ENCODE peak calls at places on chromosomes 13 and 19, in nine cellular contexts. One of them, this sample, is unnamed.

GRCh38 chr19:54229146-54229545 is 6.3 kb upstream of the LILRB3 start:
- DNase-seq in SK-N-SH: no peak
- DNase-seq in K562: no peak
- DNase-seq in GM12878: no peak
- DNase-seq in A549: no peak
- DNase-seq in HepG2: no peak
- DNase-seq in GM23338: no peak
- DNase-seq in HCT116: no peak
- DNase-seq in HL-60: no peak
- DNase-seq in this sample: no peak

GRCh38 chr13:52383362-52383761 is 22.6 kb downstream of the THSD1 start:
- DNase-seq in GM12878: no peak
- DNase-seq in A549: no peak
- DNase-seq in HL-60: no peak
- DNase-seq in HepG2: no peak
- DNase-seq in SK-N-SH: no peak
- DNase-seq in K562: no peak
- DNase-seq in HCT116: no peak
- DNase-seq in GM23338: no peak
- DNase-seq in this sample: no peak

GRCh38 chr19:1690570-1691307 is 38.3 kb upstream of the TCF3 start:
- DNase-seq in GM12878: no peak
- DNase-seq in K562: peak; percentile 91
- DNase-seq in HCT116: no peak
- DNase-seq in SK-N-SH: peak; percentile 90
- DNase-seq in A549: no peak
- DNase-seq in HL-60: peak; percentile 32
- DNase-seq in HepG2: no peak
- DNase-seq in GM23338: peak; percentile 90
- DNase-seq in this sample: no peak

GRCh38 chr13:41780736-41781708 is 179.9 kb downstream of the VWA8 start:
- DNase-seq in A549: peak; percentile 19
- DNase-seq in HepG2: no peak
- DNase-seq in HL-60: no peak
- DNase-seq in GM23338: no peak
- DNase-seq in HCT116: no peak
- DNase-seq in K562: no peak
- DNase-seq in GM12878: no peak
- DNase-seq in SK-N-SH: no peak
- DNase-seq in this sample: no peak

GRCh38 chr19:37519890-37520289 is 13.2 kb downstream of the ZNF793 start:
- DNase-seq in HepG2: no peak
- DNase-seq in GM12878: no peak
- DNase-seq in GM23338: no peak
- DNase-seq in A549: no peak
- DNase-seq in HCT116: no peak
- DNase-seq in HL-60: no peak
- DNase-seq in SK-N-SH: no peak
- DNase-seq in K562: no peak
- DNase-seq in this sample: no peak

GRCh38 chr19:49141352-49141751 is 13.8 kb downstream of the HRC start:
- DNase-seq in HCT116: no peak
- DNase-seq in GM12878: no peak
- DNase-seq in HL-60: no peak
- DNase-seq in HepG2: no peak
- DNase-seq in K562: no peak
- DNase-seq in A549: no peak
- DNase-seq in GM23338: no peak
- DNase-seq in SK-N-SH: no peak
- DNase-seq in this sample: no peak

GRCh38 chr19:17671906-17672305 is 16.2 kb downstream of the UNC13A start:
- DNase-seq in SK-N-SH: peak; percentile 73
- DNase-seq in K562: peak; percentile 79
- DNase-seq in GM12878: no peak
- DNase-seq in HepG2: peak; percentile 24
- DNase-seq in HCT116: peak; percentile 68
- DNase-seq in HL-60: no peak
- DNase-seq in GM23338: peak; percentile 87
- DNase-seq in A549: peak; percentile 76
- DNase-seq in this sample: no peak

GRCh38 chr19:47221080-47221841 is 9.7 kb downstream of the BBC3 start:
- DNase-seq in A549: no peak
- DNase-seq in HepG2: no peak
- DNase-seq in HCT116: no peak
- DNase-seq in SK-N-SH: peak; percentile 22
- DNase-seq in GM12878: no peak
- DNase-seq in HL-60: no peak
- DNase-seq in GM23338: no peak
- DNase-seq in K562: no peak
- DNase-seq in this sample: no peak

GRCh38 chr13:93529961-93530360 is 303.4 kb downstream of the GPC6 start:
- DNase-seq in HepG2: no peak
- DNase-seq in K562: no peak
- DNase-seq in HCT116: no peak
- DNase-seq in GM23338: no peak
- DNase-seq in SK-N-SH: no peak
- DNase-seq in GM12878: no peak
- DNase-seq in HL-60: no peak
- DNase-seq in A549: no peak
- DNase-seq in this sample: no peak

GRCh38 chr13:109880371-109881346 is 94.3 kb upstream of the IRS2 start:
- DNase-seq in HCT116: no peak
- DNase-seq in K562: no peak
- DNase-seq in HepG2: no peak
- DNase-seq in GM12878: no peak
- DNase-seq in HL-60: no peak
- DNase-seq in GM23338: no peak
- DNase-seq in SK-N-SH: no peak
- DNase-seq in A549: no peak
- DNase-seq in this sample: no peak

GRCh38 chr19:32550666-32551065 is 30.3 kb upstream of the PDCD5 start:
- DNase-seq in A549: no peak
- DNase-seq in HepG2: no peak
- DNase-seq in HL-60: no peak
- DNase-seq in K562: no peak
- DNase-seq in HCT116: no peak
- DNase-seq in GM12878: no peak
- DNase-seq in SK-N-SH: no peak
- DNase-seq in GM23338: no peak
- DNase-seq in this sample: no peak

GRCh38 chr19:45876161-45876410 is 9.9 kb downstream of the IRF2BP1 start:
- DNase-seq in HL-60: no peak
- DNase-seq in SK-N-SH: no peak
- DNase-seq in HCT116: no peak
- DNase-seq in K562: peak; percentile 76
- DNase-seq in HepG2: no peak
- DNase-seq in GM12878: no peak
- DNase-seq in GM23338: no peak
- DNase-seq in A549: no peak
- DNase-seq in this sample: no peak

GRCh38 chr13:85772379-85772778 is 26.8 kb downstream of the SLITRK6 start:
- DNase-seq in HepG2: peak; percentile 12
- DNase-seq in SK-N-SH: no peak
- DNase-seq in HCT116: no peak
- DNase-seq in GM23338: no peak
- DNase-seq in K562: no peak
- DNase-seq in GM12878: no peak
- DNase-seq in HL-60: peak; percentile 74
- DNase-seq in A549: peak; percentile 58
- DNase-seq in this sample: no peak

GRCh38 chr19:10431254-10431942 is 11.1 kb downstream of the PDE4A start:
- DNase-seq in HepG2: no peak
- DNase-seq in HL-60: no peak
- DNase-seq in HCT116: no peak
- DNase-seq in GM23338: peak; percentile 49
- DNase-seq in SK-N-SH: peak; percentile 46
- DNase-seq in GM12878: peak; percentile 61
- DNase-seq in K562: peak; percentile 68
- DNase-seq in A549: no peak
- DNase-seq in this sample: no peak

DNA sequence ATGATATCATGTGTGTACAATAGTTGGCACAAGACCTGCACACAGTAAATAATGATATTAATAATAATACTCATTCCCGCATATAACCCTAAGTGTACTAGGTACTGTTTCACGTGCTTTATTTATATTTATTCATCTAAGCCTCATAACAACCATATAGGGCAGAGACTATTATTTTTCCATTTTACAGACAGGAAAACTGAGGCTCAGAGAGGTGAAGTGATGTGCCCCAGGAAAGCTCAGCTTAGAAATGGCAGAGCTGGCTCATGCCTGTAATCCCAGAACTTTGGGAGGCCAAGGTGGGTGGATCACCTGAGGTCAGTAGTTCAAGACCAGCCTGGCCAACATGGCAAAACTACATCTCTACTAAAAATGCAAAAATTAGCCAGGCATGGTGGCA is 13.6 kb downstream of the ACP7 start:
- DNase-seq in HCT116: no peak
- DNase-seq in A549: no peak
- DNase-seq in GM23338: no peak
- DNase-seq in K562: no peak
- DNase-seq in SK-N-SH: no peak
- DNase-seq in HL-60: no peak
- DNase-seq in HepG2: no peak
- DNase-seq in GM12878: no peak
- DNase-seq in this sample: no peak
- TF ChIP-seq REST in HCT116: no peak
- TF ChIP-seq REST in A549: no peak
- TF ChIP-seq REST in GM23338: no peak
- TF ChIP-seq REST in K562: no peak
- TF ChIP-seq REST in SK-N-SH: no peak
- TF ChIP-seq REST in HL-60: no peak
- TF ChIP-seq REST in HepG2: no peak
- TF ChIP-seq REST in GM12878: no peak
- TF ChIP-seq REST in this sample: no peak

GRCh38 chr13:20331949-20332348 is 99.8 kb upstream of the GJB6 start:
- DNase-seq in SK-N-SH: no peak
- DNase-seq in GM12878: no peak
- DNase-seq in A549: no peak
- DNase-seq in HepG2: no peak
- DNase-seq in HCT116: no peak
- DNase-seq in HL-60: no peak
- DNase-seq in K562: no peak
- DNase-seq in GM23338: no peak
- DNase-seq in this sample: no peak

GRCh38 chr13:20331419-20331818 is 99.3 kb upstream of the GJB6 start:
- DNase-seq in GM12878: no peak
- DNase-seq in GM23338: no peak
- DNase-seq in HepG2: no peak
- DNase-seq in HL-60: no peak
- DNase-seq in A549: no peak
- DNase-seq in K562: no peak
- DNase-seq in HCT116: no peak
- DNase-seq in SK-N-SH: no peak
- DNase-seq in this sample: no peak

GRCh38 chr13:20336761-20337160 is 104.6 kb upstream of the GJB6 start:
- DNase-seq in GM12878: no peak
- DNase-seq in HCT116: no peak
- DNase-seq in SK-N-SH: no peak
- DNase-seq in HL-60: no peak
- DNase-seq in HepG2: no peak
- DNase-seq in GM23338: no peak
- DNase-seq in A549: no peak
- DNase-seq in K562: no peak
- DNase-seq in this sample: no peak

GRCh38 chr13:20332361-20333096 is 100.4 kb upstream of the GJB6 start:
- DNase-seq in HCT116: no peak
- DNase-seq in K562: no peak
- DNase-seq in GM12878: no peak
- DNase-seq in A549: no peak
- DNase-seq in HepG2: no peak
- DNase-seq in HL-60: no peak
- DNase-seq in GM23338: no peak
- DNase-seq in SK-N-SH: no peak
- DNase-seq in this sample: no peak

GRCh38 chr13:20334309-20334708 is 102.2 kb upstream of the GJB6 start:
- DNase-seq in GM23338: no peak
- DNase-seq in GM12878: no peak
- DNase-seq in HL-60: no peak
- DNase-seq in A549: no peak
- DNase-seq in HCT116: no peak
- DNase-seq in HepG2: no peak
- DNase-seq in SK-N-SH: no peak
- DNase-seq in K562: no peak
- DNase-seq in this sample: no peak
- TF ChIP-seq REST in GM23338: no peak
- TF ChIP-seq REST in GM12878: no peak
- TF ChIP-seq REST in HL-60: no peak
- TF ChIP-seq REST in A549: no peak
- TF ChIP-seq REST in HCT116: no peak
- TF ChIP-seq REST in HepG2: no peak
- TF ChIP-seq REST in SK-N-SH: no peak
- TF ChIP-seq REST in K562: no peak
- TF ChIP-seq REST in this sample: no peak

DNA sequence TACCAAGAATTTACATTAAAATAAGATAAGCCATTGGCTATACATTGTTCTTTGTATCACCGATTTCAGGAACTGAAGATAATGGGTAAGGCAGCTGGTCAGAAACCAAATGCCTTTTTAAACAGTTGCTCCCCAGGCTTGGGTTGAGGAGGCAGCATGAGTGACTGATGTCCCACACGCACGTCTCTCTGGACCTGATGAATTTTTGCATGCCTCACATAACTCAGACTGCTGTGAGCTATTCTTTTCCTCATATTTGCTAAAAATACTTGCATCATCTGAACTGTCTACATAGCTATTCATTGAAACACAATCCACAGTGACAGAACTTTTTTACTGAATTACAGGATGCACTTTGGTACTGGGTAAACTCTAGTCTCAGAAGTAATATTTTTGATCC is 123.6 kb upstream of the MAB21L1 start:
- DNase-seq in GM23338: no peak
- DNase-seq in SK-N-SH: no peak
- DNase-seq in K562: no peak
- DNase-seq in A549: no peak
- DNase-seq in HL-60: no peak
- DNase-seq in HCT116: no peak
- DNase-seq in GM12878: no peak
- DNase-seq in HepG2: peak; percentile 15
- DNase-seq in this sample: no peak
- TF ChIP-seq REST in GM23338: no peak
- TF ChIP-seq REST in SK-N-SH: no peak
- TF ChIP-seq REST in K562: no peak
- TF ChIP-seq REST in A549: no peak
- TF ChIP-seq REST in HL-60: no peak
- TF ChIP-seq REST in HCT116: no peak
- TF ChIP-seq REST in GM12878: no peak
- TF ChIP-seq REST in HepG2: no peak
- TF ChIP-seq REST in this sample: no peak

DNA sequence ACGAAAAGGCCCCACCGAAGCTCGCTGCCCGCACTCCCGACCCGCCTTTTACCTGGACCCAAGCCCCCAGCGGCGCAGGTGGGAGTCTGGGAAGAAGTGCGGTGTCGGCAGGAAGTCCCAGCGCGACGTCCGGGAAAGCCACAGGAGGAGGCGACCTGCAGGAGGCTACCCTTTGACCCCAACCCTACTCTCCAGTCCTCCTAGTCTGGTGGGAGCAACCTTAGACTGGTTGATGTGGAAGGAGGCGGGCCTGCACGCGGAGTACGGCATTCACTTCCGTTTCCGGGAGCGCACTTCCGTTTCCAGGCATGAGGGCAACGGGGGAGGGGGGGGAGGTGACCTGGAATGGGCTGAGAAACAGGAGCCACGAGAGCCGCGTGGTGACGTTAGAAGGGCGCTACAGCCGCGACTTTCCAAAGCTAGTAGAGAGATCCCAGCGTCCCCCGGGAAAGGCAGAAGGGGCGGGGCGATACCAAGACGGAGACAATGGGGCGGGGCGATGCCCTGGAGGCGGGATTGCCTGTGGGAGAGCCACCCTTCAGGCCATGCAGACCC is 28.5 kb downstream of the ZNF266 start:
- DNase-seq in GM12878: no peak
- DNase-seq in HCT116: no peak
- DNase-seq in A549: peak; percentile 76
- DNase-seq in GM23338: peak; percentile 6
- DNase-seq in HepG2: no peak
- DNase-seq in SK-N-SH: peak; percentile 84
- DNase-seq in HL-60: peak; percentile 88
- DNase-seq in K562: peak; percentile 78
- DNase-seq in this sample: no peak
- TF ChIP-seq REST in GM12878: no peak
- TF ChIP-seq REST in HCT116: no peak
- TF ChIP-seq REST in A549: no peak
- TF ChIP-seq REST in GM23338: no peak
- TF ChIP-seq REST in HepG2: no peak
- TF ChIP-seq REST in SK-N-SH: no peak
- TF ChIP-seq REST in HL-60: no peak
- TF ChIP-seq REST in K562: no peak
- TF ChIP-seq REST in this sample: no peak

This sample was measured in Panc1.